ENCODE peak calls at places on chromosomes 5 and 9, in four cellular contexts. One of them, this sample, is unnamed.

GRCh38 chr5:17256171-17256570 is 38.7 kb downstream of the BASP1 start:
- DNase-seq in brain microvascular endothelial cell: no peak
- DNase-seq in WTC11: no peak
- DNase-seq in PC-3: no peak
- DNase-seq in this sample: no peak

GRCh38 chr9:106590759-106591505 is 272.0 kb upstream of the ZNF462 start:
- DNase-seq in brain microvascular endothelial cell: no peak
- DNase-seq in WTC11: no peak
- DNase-seq in PC-3: no peak
- DNase-seq in this sample: no peak

GRCh38 chr9:84966876-84967830 is 297.6 kb downstream of the NTRK2 start:
- DNase-seq in brain microvascular endothelial cell: no peak
- DNase-seq in WTC11: peak
- DNase-seq in PC-3: no peak
- DNase-seq in this sample: no peak

GRCh38 chr9:120956862-120957261 is 30.3 kb upstream of the TRAF1 start:
- DNase-seq in brain microvascular endothelial cell: no peak
- DNase-seq in WTC11: no peak
- DNase-seq in PC-3: no peak
- DNase-seq in this sample: no peak

GRCh38 chr9:109806506-109807115 is 26.6 kb downstream of the PALM2AKAP2 start:
- DNase-seq in brain microvascular endothelial cell: peak
- DNase-seq in WTC11: no peak
- DNase-seq in PC-3: no peak
- DNase-seq in this sample: no peak

GRCh38 chr5:56247596-56247995 is 14.5 kb upstream of the ANKRD55 start:
- DNase-seq in brain microvascular endothelial cell: peak
- DNase-seq in WTC11: no peak
- DNase-seq in PC-3: no peak
- DNase-seq in this sample: no peak

GRCh38 chr5:177492841-177493240 is 4.6 kb downstream of the PDLIM7 start:
- DNase-seq in brain microvascular endothelial cell: no peak
- DNase-seq in WTC11: no peak
- DNase-seq in PC-3: no peak
- DNase-seq in this sample: no peak

GRCh38 chr9:136622538-136622948 is 40.2 kb upstream of the EGFL7 start:
- DNase-seq in brain microvascular endothelial cell: no peak
- DNase-seq in WTC11: no peak
- DNase-seq in PC-3: no peak
- DNase-seq in this sample: no peak

GRCh38 chr9:112433715-112434392 is 52.8 kb upstream of the KIAA1958 start:
- DNase-seq in brain microvascular endothelial cell: no peak
- DNase-seq in WTC11: no peak
- DNase-seq in PC-3: no peak
- DNase-seq in this sample: no peak

DNA sequence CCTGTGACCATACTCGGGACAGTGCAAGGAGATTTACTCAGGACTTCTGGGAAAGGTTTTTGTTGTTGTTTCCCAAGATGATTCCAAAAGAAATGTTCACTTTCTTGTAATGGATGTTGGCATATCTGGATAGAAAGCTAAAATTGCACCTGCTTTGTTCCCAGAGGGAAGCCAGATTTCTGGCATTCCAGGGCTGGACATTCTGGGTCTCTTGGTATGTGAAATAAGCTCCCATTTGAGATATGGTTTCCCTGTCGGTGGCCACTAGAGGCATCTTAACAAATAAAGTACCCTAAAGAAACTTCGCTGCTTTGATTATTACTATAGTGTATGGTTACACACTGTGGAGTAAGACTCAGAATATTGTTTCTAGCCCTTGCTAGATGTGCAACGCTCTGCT is 737.3 kb downstream of the BRINP1 start:
- DNase-seq in brain microvascular endothelial cell: no peak
- DNase-seq in WTC11: no peak
- DNase-seq in PC-3: no peak
- DNase-seq in this sample: no peak
- TF ChIP-seq CTCF in brain microvascular endothelial cell: peak
- TF ChIP-seq CTCF in WTC11: no peak
- TF ChIP-seq CTCF in PC-3: no peak
- TF ChIP-seq CTCF in this sample: no peak

DNA sequence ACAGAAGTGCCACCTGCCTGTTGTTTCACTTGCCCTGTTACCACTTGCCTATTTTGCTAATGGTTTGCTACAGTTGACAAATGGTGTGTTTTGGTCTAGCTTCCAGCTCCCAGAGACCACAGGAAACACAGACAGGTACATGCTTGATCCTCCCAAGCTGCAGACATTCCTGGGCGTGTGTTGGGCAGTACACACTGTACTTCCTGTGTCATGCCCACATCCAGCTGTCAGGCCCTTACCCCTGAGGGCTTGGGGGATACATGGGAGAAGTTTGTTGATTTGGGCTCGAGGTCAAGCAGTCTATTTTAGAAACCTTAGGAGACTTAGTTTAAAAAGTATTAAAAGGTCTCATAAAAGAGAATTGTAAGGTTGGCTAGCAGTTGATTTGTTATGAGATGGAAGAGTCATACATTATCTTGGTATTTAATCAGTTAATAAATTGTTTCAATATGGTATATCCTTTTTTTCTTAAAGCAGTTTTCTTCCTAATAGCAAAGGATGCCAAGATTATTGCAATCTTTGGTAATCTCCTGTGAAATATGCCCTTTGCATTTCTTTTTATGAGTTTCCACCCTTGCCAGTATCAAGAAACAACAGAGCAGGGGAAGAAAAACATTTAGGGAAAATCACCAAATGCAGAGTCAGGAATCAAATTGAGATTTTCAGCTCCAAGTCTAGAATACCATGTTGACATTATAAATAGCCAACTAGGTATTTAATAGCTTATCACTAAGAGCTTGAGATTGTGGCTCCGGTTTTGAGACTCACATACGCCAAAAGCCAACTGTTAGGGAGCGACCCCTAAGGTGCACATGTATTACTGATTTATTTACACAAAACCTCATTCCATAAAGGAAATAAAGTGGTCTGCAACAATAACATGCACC is 52.3 kb upstream of the CD180 start:
- DNase-seq in brain microvascular endothelial cell: no peak
- DNase-seq in WTC11: no peak
- DNase-seq in PC-3: peak
- DNase-seq in this sample: peak
- TF ChIP-seq CTCF in brain microvascular endothelial cell: no peak
- TF ChIP-seq CTCF in WTC11: no peak
- TF ChIP-seq CTCF in PC-3: no peak
- TF ChIP-seq CTCF in this sample: no peak

GRCh38 chr9:92138157-92138959 is 23.1 kb upstream of the SPTLC1 start:
- DNase-seq in brain microvascular endothelial cell: peak
- DNase-seq in WTC11: peak
- DNase-seq in PC-3: peak
- DNase-seq in this sample: peak
- TF ChIP-seq CTCF in brain microvascular endothelial cell: peak
- TF ChIP-seq CTCF in WTC11: peak
- TF ChIP-seq CTCF in PC-3: peak
- TF ChIP-seq CTCF in this sample: peak

DNA sequence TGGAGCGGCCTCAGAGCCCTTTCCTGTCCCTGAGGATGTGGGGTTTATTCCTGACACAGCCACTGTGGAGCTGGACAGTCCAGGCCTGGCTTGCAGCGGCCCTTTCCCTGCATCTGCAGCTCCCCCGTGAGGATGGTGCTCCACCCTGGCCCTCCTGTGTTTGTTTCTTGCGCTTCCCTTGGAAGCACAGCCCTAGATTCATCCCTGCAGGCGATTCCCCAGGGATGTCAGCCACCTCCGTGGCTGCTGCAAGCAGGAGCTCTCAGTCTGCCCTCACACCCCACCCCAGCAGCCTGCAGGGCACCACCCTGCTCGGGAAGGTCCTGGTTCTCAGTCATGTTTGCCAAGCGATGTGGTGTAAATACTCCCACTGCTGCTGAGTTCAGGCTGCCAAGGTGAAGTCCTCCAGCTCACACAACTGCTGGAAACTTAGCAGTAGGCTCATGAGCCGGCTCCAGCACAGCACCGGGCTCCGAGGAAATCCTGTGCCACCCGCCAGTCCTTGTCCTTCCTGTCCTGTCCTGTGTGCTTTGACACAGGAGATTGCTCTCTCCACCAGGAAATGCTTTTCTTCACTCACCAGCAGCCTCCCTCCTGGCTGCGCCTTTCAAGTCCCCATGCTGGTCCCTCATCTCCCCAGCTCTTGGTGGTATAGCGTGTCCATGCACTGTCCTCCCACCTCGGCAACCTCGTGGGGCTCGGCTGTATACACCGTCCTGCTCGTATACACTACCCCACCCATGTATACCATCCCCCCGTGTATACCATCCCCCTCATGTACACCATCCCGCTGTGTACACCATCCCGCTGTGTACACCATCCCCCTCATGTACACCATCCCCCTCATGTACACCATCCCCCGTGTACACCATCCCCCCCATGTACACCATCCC is 16.2 kb downstream of the ROPN1L start:
- DNase-seq in brain microvascular endothelial cell: no peak
- DNase-seq in WTC11: no peak
- DNase-seq in PC-3: peak
- DNase-seq in this sample: no peak
- TF ChIP-seq CTCF in brain microvascular endothelial cell: peak
- TF ChIP-seq CTCF in WTC11: no peak
- TF ChIP-seq CTCF in PC-3: peak
- TF ChIP-seq CTCF in this sample: no peak

GRCh38 chr9:7186175-7186574 is 428.4 kb downstream of the KDM4C start:
- DNase-seq in brain microvascular endothelial cell: peak
- DNase-seq in WTC11: peak
- DNase-seq in PC-3: peak
- DNase-seq in this sample: peak
- TF ChIP-seq CTCF in brain microvascular endothelial cell: peak
- TF ChIP-seq CTCF in WTC11: peak
- TF ChIP-seq CTCF in PC-3: peak
- TF ChIP-seq CTCF in this sample: peak

GRCh38 chr5:174520420-174521396 is 203.7 kb upstream of the MSX2 start:
- DNase-seq in brain microvascular endothelial cell: no peak
- DNase-seq in WTC11: peak
- DNase-seq in PC-3: no peak
- DNase-seq in this sample: no peak
- TF ChIP-seq CTCF in brain microvascular endothelial cell: no peak
- TF ChIP-seq CTCF in WTC11: no peak
- TF ChIP-seq CTCF in PC-3: no peak
- TF ChIP-seq CTCF in this sample: no peak

GRCh38 chr9:35510745-35511428 is 21.0 kb downstream of the RUSC2 start:
- DNase-seq in brain microvascular endothelial cell: peak
- DNase-seq in WTC11: no peak
- DNase-seq in PC-3: peak
- DNase-seq in this sample: peak
- TF ChIP-seq CTCF in brain microvascular endothelial cell: peak
- TF ChIP-seq CTCF in WTC11: no peak
- TF ChIP-seq CTCF in PC-3: peak
- TF ChIP-seq CTCF in this sample: peak

DNA sequence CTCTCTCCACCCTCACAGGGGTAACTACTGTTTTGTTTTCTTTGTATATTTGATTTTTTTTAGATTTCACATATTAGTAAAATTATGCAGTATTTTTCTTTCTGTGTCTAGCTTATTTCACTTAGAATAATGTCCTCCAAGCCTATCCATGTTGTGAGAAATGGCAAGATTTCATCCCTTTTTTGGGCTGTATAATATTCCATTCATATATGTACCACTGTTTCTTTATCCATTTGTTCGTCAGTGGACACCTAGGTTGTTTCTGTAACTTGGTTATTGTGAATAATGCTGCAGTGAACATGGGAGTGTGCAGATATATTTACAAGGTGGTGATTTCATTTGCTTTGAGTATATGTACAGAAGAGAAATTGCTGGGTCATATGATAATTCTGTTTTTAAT is 144.0 kb upstream of the CHD1 start:
- DNase-seq in brain microvascular endothelial cell: no peak
- DNase-seq in WTC11: no peak
- DNase-seq in PC-3: no peak
- DNase-seq in this sample: no peak
- TF ChIP-seq CTCF in brain microvascular endothelial cell: no peak
- TF ChIP-seq CTCF in WTC11: no peak
- TF ChIP-seq CTCF in PC-3: no peak
- TF ChIP-seq CTCF in this sample: no peak

GRCh38 chr5:168106008-168106761 is 185.3 kb upstream of the WWC1 start:
- DNase-seq in brain microvascular endothelial cell: no peak
- DNase-seq in WTC11: no peak
- DNase-seq in PC-3: peak
- DNase-seq in this sample: no peak

GRCh38 chr5:168110384-168110783 is 181.1 kb upstream of the WWC1 start:
- DNase-seq in brain microvascular endothelial cell: no peak
- DNase-seq in WTC11: no peak
- DNase-seq in PC-3: no peak
- DNase-seq in this sample: no peak

GRCh38 chr5:168109441-168109840 is 182.0 kb upstream of the WWC1 start:
- DNase-seq in brain microvascular endothelial cell: no peak
- DNase-seq in WTC11: no peak
- DNase-seq in PC-3: no peak
- DNase-seq in this sample: no peak

GRCh38 chr5:168101352-168101751 is 190.1 kb upstream of the WWC1 start:
- DNase-seq in brain microvascular endothelial cell: no peak
- DNase-seq in WTC11: no peak
- DNase-seq in PC-3: no peak
- DNase-seq in this sample: no peak

DNA sequence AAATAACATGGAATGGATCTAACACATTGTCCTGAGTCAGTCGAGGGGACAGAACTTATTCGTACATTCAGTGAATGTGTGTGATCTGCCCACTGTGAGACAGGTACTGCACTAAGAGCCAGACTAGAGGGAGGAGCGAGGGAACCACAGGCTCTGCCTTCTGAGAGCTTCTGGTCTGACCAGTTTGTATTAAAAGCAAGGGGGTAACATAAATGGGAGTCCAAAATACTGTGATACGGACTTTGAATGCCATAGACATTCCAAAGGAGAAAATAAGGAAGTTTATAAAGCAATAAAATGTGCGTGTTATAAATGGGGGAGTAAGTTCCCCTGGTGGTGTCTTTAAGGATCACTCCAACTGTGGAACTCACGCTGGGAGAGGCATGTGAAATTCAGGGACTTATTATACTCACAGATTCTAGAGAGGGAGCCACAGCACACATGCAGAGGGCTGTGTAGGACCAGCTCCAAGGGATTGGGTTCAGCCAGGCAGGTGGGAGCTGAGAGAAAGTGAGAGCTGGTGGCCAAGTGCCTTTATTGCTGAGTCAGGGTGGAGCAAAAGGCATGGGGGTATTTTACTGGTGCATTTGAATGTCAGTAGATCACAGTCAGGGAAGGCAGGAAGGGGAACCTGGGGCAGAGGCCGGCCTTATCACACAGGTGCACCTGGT is 186.5 kb upstream of the WWC1 start:
- DNase-seq in brain microvascular endothelial cell: no peak
- DNase-seq in WTC11: peak
- DNase-seq in PC-3: no peak
- DNase-seq in this sample: no peak
- TF ChIP-seq CTCF in brain microvascular endothelial cell: peak
- TF ChIP-seq CTCF in WTC11: no peak
- TF ChIP-seq CTCF in PC-3: no peak
- TF ChIP-seq CTCF in this sample: no peak

This sample was measured in MCF 10A.